ENCODE peak calls at places on chromosomes 11 and 22, in five cellular contexts. One of them, this sample, is unnamed.

GRCh38 chr22:31445642-31446041 is 44.0 kb downstream of the EIF4ENIF1 start:
- DNase-seq in tibial nerve: no peak
- DNase-seq in uterus: no peak
- DNase-seq in esophagus squamous epithelium: no peak
- DNase-seq in prostate gland: no peak
- DNase-seq in this sample: no peak

GRCh38 chr11:86449993-86450629 is 75.4 kb downstream of the CCDC81 start:
- DNase-seq in tibial nerve: no peak
- DNase-seq in uterus: no peak
- DNase-seq in esophagus squamous epithelium: no peak
- DNase-seq in prostate gland: no peak
- DNase-seq in this sample: no peak

GRCh38 chr11:12173111-12173510 is 62.7 kb downstream of the MICAL2 start:
- DNase-seq in tibial nerve: no peak
- DNase-seq in uterus: no peak
- DNase-seq in esophagus squamous epithelium: no peak
- DNase-seq in prostate gland: no peak
- DNase-seq in this sample: no peak

GRCh38 chr22:49676783-49677494 is 150.7 kb downstream of the BRD1 start:
- DNase-seq in tibial nerve: no peak
- DNase-seq in uterus: peak; percentile 4
- DNase-seq in esophagus squamous epithelium: no peak
- DNase-seq in prostate gland: no peak
- DNase-seq in this sample: no peak

GRCh38 chr11:5690736-5691135 is 1.1 kb downstream of the TRIM22 start:
- DNase-seq in tibial nerve: peak; percentile 25
- DNase-seq in uterus: no peak
- DNase-seq in esophagus squamous epithelium: no peak
- DNase-seq in prostate gland: no peak
- DNase-seq in this sample: peak; percentile 49

GRCh38 chr11:86460461-86461404 is 86.0 kb downstream of the CCDC81 start:
- DNase-seq in tibial nerve: no peak
- DNase-seq in uterus: no peak
- DNase-seq in esophagus squamous epithelium: no peak
- DNase-seq in prostate gland: no peak
- DNase-seq in this sample: no peak

GRCh38 chr11:130122141-130122575 is 37.4 kb upstream of the ST14 start:
- DNase-seq in tibial nerve: no peak
- DNase-seq in uterus: no peak
- DNase-seq in esophagus squamous epithelium: no peak
- DNase-seq in prostate gland: no peak
- DNase-seq in this sample: no peak

GRCh38 chr22:19870153-19871022 is 15.7 kb upstream of the GNB1L start:
- DNase-seq in tibial nerve: no peak
- DNase-seq in uterus: peak; percentile 20
- DNase-seq in esophagus squamous epithelium: no peak
- DNase-seq in prostate gland: no peak
- DNase-seq in this sample: no peak

GRCh38 chr11:118703563-118704106 is 24.2 kb upstream of the TREH start:
- DNase-seq in tibial nerve: peak; percentile 49
- DNase-seq in uterus: no peak
- DNase-seq in esophagus squamous epithelium: no peak
- DNase-seq in prostate gland: no peak
- DNase-seq in this sample: no peak

GRCh38 chr11:109077340-109077927 is 344.6 kb upstream of the C11orf87 start:
- DNase-seq in tibial nerve: no peak
- DNase-seq in uterus: no peak
- DNase-seq in esophagus squamous epithelium: no peak
- DNase-seq in prostate gland: no peak
- DNase-seq in this sample: no peak

GRCh38 chr11:74984730-74985129 is 4.0 kb upstream of the NEU3 start:
- DNase-seq in tibial nerve: no peak
- DNase-seq in uterus: no peak
- DNase-seq in esophagus squamous epithelium: no peak
- DNase-seq in prostate gland: no peak
- DNase-seq in this sample: no peak

GRCh38 chr22:44357962-44358553 is 45.3 kb upstream of the SHISAL1 start:
- DNase-seq in tibial nerve: no peak
- DNase-seq in uterus: peak; percentile 77
- DNase-seq in esophagus squamous epithelium: no peak
- DNase-seq in prostate gland: no peak
- DNase-seq in this sample: peak; percentile 26

GRCh38 chr22:45009881-45010531 is at the start of gene PHF21B:
- DNase-seq in tibial nerve: no peak
- DNase-seq in uterus: peak; percentile 71
- DNase-seq in esophagus squamous epithelium: no peak
- DNase-seq in prostate gland: peak; percentile 70
- DNase-seq in this sample: peak; percentile 91

GRCh38 chr11:73797457-73797856 is 9.8 kb downstream of the MRPL48 start:
- DNase-seq in tibial nerve: no peak
- DNase-seq in uterus: no peak
- DNase-seq in esophagus squamous epithelium: no peak
- DNase-seq in prostate gland: no peak
- DNase-seq in this sample: no peak

GRCh38 chr11:113721462-113722066 is 15.5 kb upstream of the TMPRSS5 start:
- DNase-seq in tibial nerve: no peak
- DNase-seq in uterus: no peak
- DNase-seq in esophagus squamous epithelium: no peak
- DNase-seq in prostate gland: no peak
- DNase-seq in this sample: no peak

GRCh38 chr11:60756307-60757032 is at the start of gene MS4A15:
- DNase-seq in tibial nerve: no peak
- DNase-seq in uterus: no peak
- DNase-seq in esophagus squamous epithelium: no peak
- DNase-seq in prostate gland: no peak
- DNase-seq in this sample: no peak

GRCh38 chr11:91755951-91756707 is 468.5 kb upstream of the FAT3 start:
- DNase-seq in tibial nerve: no peak
- DNase-seq in uterus: no peak
- DNase-seq in esophagus squamous epithelium: no peak
- DNase-seq in prostate gland: no peak
- DNase-seq in this sample: no peak

GRCh38 chr22:25970348-25970995 is 198.8 kb upstream of the SEZ6L start:
- DNase-seq in tibial nerve: no peak
- DNase-seq in uterus: no peak
- DNase-seq in esophagus squamous epithelium: no peak
- DNase-seq in prostate gland: no peak
- DNase-seq in this sample: no peak

GRCh38 chr11:44912270-44912987 is 38.3 kb downstream of the TP53I11 start:
- DNase-seq in tibial nerve: no peak
- DNase-seq in uterus: no peak
- DNase-seq in esophagus squamous epithelium: no peak
- DNase-seq in prostate gland: no peak
- DNase-seq in this sample: no peak

GRCh38 chr11:122663056-122663740 is 7.7 kb downstream of the UBASH3B start:
- DNase-seq in tibial nerve: no peak
- DNase-seq in uterus: no peak
- DNase-seq in esophagus squamous epithelium: no peak
- DNase-seq in prostate gland: no peak
- DNase-seq in this sample: no peak

GRCh38 chr11:74347381-74347780 is 35.9 kb upstream of the P4HA3 start:
- DNase-seq in tibial nerve: no peak
- DNase-seq in uterus: no peak
- DNase-seq in esophagus squamous epithelium: no peak
- DNase-seq in prostate gland: no peak
- DNase-seq in this sample: no peak

GRCh38 chr11:118618991-118619375 is 11.6 kb downstream of the PHLDB1 start:
- DNase-seq in tibial nerve: peak; percentile 74
- DNase-seq in uterus: peak; percentile 52
- DNase-seq in esophagus squamous epithelium: no peak
- DNase-seq in prostate gland: no peak
- DNase-seq in this sample: peak; percentile 66

GRCh38 chr11:3052567-3052966 is 4.7 kb downstream of the CARS1 start:
- DNase-seq in tibial nerve: no peak
- DNase-seq in uterus: no peak
- DNase-seq in esophagus squamous epithelium: no peak
- DNase-seq in prostate gland: no peak
- DNase-seq in this sample: no peak

GRCh38 chr11:3051435-3052108 is 5.7 kb downstream of the CARS1 start:
- DNase-seq in tibial nerve: no peak
- DNase-seq in uterus: no peak
- DNase-seq in esophagus squamous epithelium: no peak
- DNase-seq in prostate gland: no peak
- DNase-seq in this sample: no peak

GRCh38 chr11:3050386-3051325 is 6.6 kb downstream of the CARS1 start:
- DNase-seq in tibial nerve: no peak
- DNase-seq in uterus: no peak
- DNase-seq in esophagus squamous epithelium: no peak
- DNase-seq in prostate gland: no peak
- DNase-seq in this sample: no peak

GRCh38 chr11:3049430-3050243 is 7.6 kb downstream of the CARS1 start:
- DNase-seq in tibial nerve: peak; percentile 39
- DNase-seq in uterus: peak; percentile 71
- DNase-seq in esophagus squamous epithelium: peak; percentile 34
- DNase-seq in prostate gland: peak; percentile 53
- DNase-seq in this sample: peak; percentile 29

GRCh38 chr11:3052109-3052479 is 5.1 kb downstream of the CARS1 start:
- DNase-seq in tibial nerve: no peak
- DNase-seq in uterus: no peak
- DNase-seq in esophagus squamous epithelium: no peak
- DNase-seq in prostate gland: no peak
- DNase-seq in this sample: no peak
- H3K4me1 ChIP-seq in tibial nerve: no peaks in the 10 kb centered on the region
- H3K4me1 ChIP-seq in uterus: peaks cover 7% of the 10 kb centered on the region
- H3K4me1 ChIP-seq in esophagus squamous epithelium: peaks cover 42% of the 10 kb centered on the region
- H3K4me1 ChIP-seq in prostate gland: peaks cover 5% of the 10 kb centered on the region
- H3K4me1 ChIP-seq in this sample: peaks cover 12% of the 10 kb centered on the region

GRCh38 chr11:105144887-105145286 is 5.3 kb upstream of the CARD18 start:
- DNase-seq in tibial nerve: no peak
- DNase-seq in uterus: no peak
- DNase-seq in esophagus squamous epithelium: no peak
- DNase-seq in prostate gland: no peak
- DNase-seq in this sample: no peak

GRCh38 chr11:105139669-105140068 is at the start of gene CARD18:
- DNase-seq in tibial nerve: no peak
- DNase-seq in uterus: no peak
- DNase-seq in esophagus squamous epithelium: no peak
- DNase-seq in prostate gland: no peak
- DNase-seq in this sample: no peak

GRCh38 chr11:105137286-105137685 is 2.3 kb downstream of the CARD18 start:
- DNase-seq in tibial nerve: no peak
- DNase-seq in uterus: no peak
- DNase-seq in esophagus squamous epithelium: no peak
- DNase-seq in prostate gland: no peak
- DNase-seq in this sample: no peak

DNA sequence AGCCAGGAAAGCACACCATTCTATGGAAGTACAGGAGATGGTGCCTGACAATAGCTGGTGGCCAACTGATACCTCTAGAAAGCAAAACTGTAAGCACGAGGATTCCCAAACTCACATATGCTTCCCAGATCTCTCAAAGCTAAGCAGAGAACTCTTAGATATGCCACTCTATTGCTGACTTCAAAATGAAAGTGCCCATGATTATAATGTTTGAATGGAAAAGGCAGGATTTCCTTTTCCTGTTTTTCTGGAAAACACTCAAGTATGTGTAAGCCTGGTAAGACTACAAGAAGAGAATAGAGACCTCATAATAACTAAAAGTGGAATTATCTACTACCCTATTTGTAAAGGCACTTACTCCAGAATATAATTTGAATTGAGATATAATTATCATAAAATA is 2.6 kb upstream of the CARD18 start:
- DNase-seq in tibial nerve: no peak
- DNase-seq in uterus: no peak
- DNase-seq in esophagus squamous epithelium: no peak
- DNase-seq in prostate gland: no peak
- DNase-seq in this sample: no peak
- TF ChIP-seq POLR2A in tibial nerve: no peak
- TF ChIP-seq POLR2A in uterus: no peak
- TF ChIP-seq POLR2A in esophagus squamous epithelium: no peak
- TF ChIP-seq POLR2A in prostate gland: no peak
- TF ChIP-seq POLR2A in this sample: no peak

GRCh38 chr22:47200273-47201051 is 438.0 kb downstream of the TBC1D22A start:
- DNase-seq in tibial nerve: no peak
- DNase-seq in uterus: no peak
- DNase-seq in esophagus squamous epithelium: no peak
- DNase-seq in prostate gland: no peak
- DNase-seq in this sample: peak; percentile 66
- TF ChIP-seq CTCF in tibial nerve: no peak
- TF ChIP-seq CTCF in uterus: no peak
- TF ChIP-seq CTCF in esophagus squamous epithelium: no peak
- TF ChIP-seq CTCF in prostate gland: no peak
- TF ChIP-seq CTCF in this sample: no peak

DNA sequence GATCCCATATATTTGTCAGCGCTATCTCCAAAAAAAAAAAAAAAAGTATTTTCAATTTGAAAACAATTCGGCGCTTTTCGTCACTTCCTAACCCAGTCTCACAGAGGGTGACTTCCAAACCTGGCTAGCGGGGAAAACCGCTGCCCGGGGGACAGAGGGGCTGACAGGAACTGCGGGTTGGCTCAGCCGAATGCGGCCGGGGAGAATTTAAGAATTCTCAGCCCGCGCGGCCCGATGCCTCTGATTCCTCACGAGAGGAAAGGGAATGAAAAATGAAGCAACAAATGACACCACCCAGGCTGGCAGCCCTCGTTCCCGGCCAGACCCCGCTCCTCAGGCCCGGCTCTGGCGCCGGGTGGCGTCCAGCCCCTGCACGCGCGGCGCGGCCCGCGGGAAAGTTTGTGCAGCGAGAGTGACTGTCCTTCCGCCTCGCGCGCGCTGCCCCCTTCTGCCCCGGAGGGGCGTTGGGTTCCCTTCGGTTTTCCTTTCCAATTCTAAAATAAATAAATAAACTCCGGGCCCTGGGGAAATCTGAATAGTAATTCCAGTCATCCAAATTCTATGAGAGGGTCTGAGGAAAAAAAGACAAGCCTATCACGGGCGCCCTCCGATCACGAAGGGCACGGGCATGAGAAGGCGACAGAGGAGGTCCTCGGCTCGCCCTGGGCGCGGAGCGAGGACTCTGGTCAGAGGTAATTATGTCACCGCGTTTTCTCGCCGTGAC is 4.8 kb upstream of the PAX6 start:
- DNase-seq in tibial nerve: peak; percentile 3
- DNase-seq in uterus: no peak
- DNase-seq in esophagus squamous epithelium: no peak
- DNase-seq in prostate gland: no peak
- DNase-seq in this sample: no peak
- H3K4me1 ChIP-seq in tibial nerve: no peaks in the 10 kb centered on the region
- H3K4me1 ChIP-seq in uterus: no peaks in the 10 kb centered on the region
- H3K4me1 ChIP-seq in esophagus squamous epithelium: peaks cover 68% of the 10 kb centered on the region
- H3K4me1 ChIP-seq in prostate gland: peaks cover 5% of the 10 kb centered on the region
- H3K4me1 ChIP-seq in this sample: peaks cover 42% of the 10 kb centered on the region

This sample was measured in testis.